ENCODE peak calls at places on chromosomes 4 and X, in nine cellular contexts. X, O, F, V, N, R, Y, P and T are unnamed samples.

GRCh38 chr4:56874166-56874565 is 33.5 kb upstream of the REST start:
- DNase-seq in X (no peak), O (no peak), F (no peak), V (no peak), N (no peak), R (peak), Y (no peak), P (no peak), T (peak)

GRCh38 chr4:22842360-22842759 is 149.6 kb downstream of the GBA3 start:
- DNase-seq in X (no peak), O (no peak), F (no peak), V (no peak), N (no peak), R (no peak), Y (no peak), P (no peak), T (peak)

GRCh38 chr4:88866862-88867550 is 169.4 kb upstream of the NAP1L5 start:
- DNase-seq in X (no peak), O (peak), F (no peak), V (peak), N (no peak), R (no peak), Y (no peak), P (no peak), T (peak)

GRCh38 chr4:68272860-68273259 is 27.4 kb upstream of the TMPRSS11B start:
- DNase-seq in X (no peak), O (no peak), F (no peak), V (no peak), N (peak), R (no peak), Y (no peak), P (no peak), T (no peak)

GRCh38 chr4:36041340-36041739 is 203.0 kb downstream of the ARAP2 start:
- DNase-seq in X (no peak), O (no peak), F (no peak), V (no peak), N (no peak), R (no peak), Y (no peak), P (no peak), T (no peak)

GRCh38 chr4:87093443-87094123 is 126.8 kb downstream of the KLHL8 start:
- DNase-seq in X (no peak), O (peak), F (no peak), V (peak), N (peak), R (no peak), Y (peak), P (peak), T (peak)

GRCh38 chrX:136999021-136999420 is 34.8 kb downstream of the GPR101 start:
- DNase-seq in X (no peak), O (no peak), F (no peak), V (peak), N (no peak), R (no peak), Y (no peak), P (no peak), T (no peak)

GRCh38 chr4:153450545-153450917 is 15.6 kb upstream of the TMEM131L start:
- DNase-seq in X (no peak), O (no peak), F (no peak), V (no peak), N (no peak), R (no peak), Y (no peak), P (peak), T (no peak)

GRCh38 chr4:152937535-152938236 is 1.6 kb downstream of the FHDC1 start:
- DNase-seq in X (no peak), O (no peak), F (no peak), V (peak), N (peak), R (peak), Y (peak), P (no peak), T (no peak)

GRCh38 chrX:18353931-18354368 is 538 bp downstream of the SCML2 start:
- DNase-seq in X (no peak), O (peak), F (peak), V (peak), N (peak), R (no peak), Y (peak), P (no peak), T (no peak)

GRCh38 chrX:149198980-149199732 is 305.9 kb downstream of the IDS start:
- DNase-seq in X (no peak), O (no peak), F (no peak), V (no peak), N (no peak), R (no peak), Y (no peak), P (no peak), T (no peak)

GRCh38 chr4:154620111-154620510 is 7.7 kb upstream of the FGG start:
- DNase-seq in X (no peak), O (no peak), F (no peak), V (no peak), N (no peak), R (no peak), Y (no peak), P (no peak), T (no peak)

GRCh38 chr4:108400309-108400708 is 220.1 kb upstream of the RPL34 start:
- DNase-seq in X (no peak), O (no peak), F (no peak), V (no peak), N (no peak), R (no peak), Y (no peak), P (no peak), T (no peak)

GRCh38 chr4:150972592-150972991 is 42.5 kb downstream of the LRBA start:
- DNase-seq in X (no peak), O (no peak), F (no peak), V (peak), N (no peak), R (no peak), Y (no peak), P (no peak), T (no peak)

GRCh38 chr4:13368262-13368661 is 115.9 kb downstream of the RAB28 start:
- DNase-seq in X (no peak), O (no peak), F (no peak), V (no peak), N (no peak), R (no peak), Y (no peak), P (no peak), T (no peak)

GRCh38 chr4:53620956-53621355 is 29.7 kb upstream of the LNX1 start:
- DNase-seq in X (no peak), O (no peak), F (no peak), V (peak), N (no peak), R (no peak), Y (no peak), P (no peak), T (no peak)

GRCh38 chrX:134548257-134548732 is 88.3 kb downstream of the HPRT1 start:
- DNase-seq in X (no peak), O (no peak), F (no peak), V (peak), N (no peak), R (no peak), Y (no peak), P (peak), T (no peak)

GRCh38 chrX:100743009-100743615 is 11.2 kb upstream of the SYTL4 start:
- DNase-seq in X (no peak), O (no peak), F (no peak), V (peak), N (no peak), R (no peak), Y (no peak), P (no peak), T (no peak)

GRCh38 chr4:158825443-158826036 is 56.7 kb downstream of the FNIP2 start:
- DNase-seq in X (no peak), O (no peak), F (no peak), V (no peak), N (no peak), R (no peak), Y (no peak), P (no peak), T (no peak)

GRCh38 chrX:139642241-139642927 is 65.6 kb downstream of the MCF2 start:
- DNase-seq in X (no peak), O (no peak), F (no peak), V (no peak), N (peak), R (no peak), Y (no peak), P (no peak), T (no peak)

GRCh38 chr4:176638992-176639391 is 153.7 kb downstream of the VEGFC start:
- DNase-seq in X (no peak), O (no peak), F (no peak), V (no peak), N (no peak), R (no peak), Y (no peak), P (no peak), T (no peak)

GRCh38 chrX:65300104-65300809 is 234.3 kb downstream of the LAS1L start:
- DNase-seq in X (no peak), O (no peak), F (no peak), V (no peak), N (no peak), R (no peak), Y (no peak), P (peak), T (no peak)

GRCh38 chr4:3491681-3492405 is 28.7 kb downstream of the DOK7 start:
- DNase-seq in X (peak), O (no peak), F (no peak), V (peak), N (peak), R (no peak), Y (no peak), P (no peak), T (no peak)

GRCh38 chr4:95107635-95108034 is 349.9 kb downstream of the BMPR1B start:
- DNase-seq in X (no peak), O (no peak), F (no peak), V (peak), N (peak), R (no peak), Y (no peak), P (no peak), T (no peak)

GRCh38 chr4:103424853-103425252 is 226.7 kb upstream of the CENPE start:
- DNase-seq in X (no peak), O (no peak), F (no peak), V (peak), N (no peak), R (no peak), Y (no peak), P (no peak), T (peak)

GRCh38 chr4:6251365-6251764 is 18.3 kb upstream of the WFS1 start:
- DNase-seq in X (no peak), O (no peak), F (no peak), V (no peak), N (no peak), R (peak), Y (no peak), P (no peak), T (no peak)

GRCh38 chr4:116599859-116600258 is 485.5 kb downstream of the TRAM1L1 start:
- DNase-seq in X (no peak), O (no peak), F (no peak), V (no peak), N (no peak), R (no peak), Y (no peak), P (peak), T (no peak)

GRCh38 chrX:150502979-150503897 is 65.2 kb upstream of the MTM1 start:
- DNase-seq in X (no peak), O (no peak), F (no peak), V (no peak), N (no peak), R (no peak), Y (no peak), P (no peak), T (no peak)

GRCh38 chr4:23697001-23697528 is 192.8 kb downstream of the PPARGC1A start:
- DNase-seq in X (no peak), O (no peak), F (no peak), V (no peak), N (no peak), R (no peak), Y (no peak), P (no peak), T (no peak)

GRCh38 chr4:48109413-48110263 is 24.4 kb downstream of the TXK start:
- DNase-seq in X (no peak), O (no peak), F (no peak), V (peak), N (peak), R (no peak), Y (no peak), P (peak), T (no peak)

GRCh38 chr4:74073358-74073757 is 25.6 kb downstream of the CXCL2 start:
- DNase-seq in X (no peak), O (no peak), F (no peak), V (no peak), N (no peak), R (no peak), Y (no peak), P (no peak), T (no peak)

GRCh38 chrX:13103914-13104274 is 59.5 kb upstream of the FAM9C start:
- DNase-seq in X (no peak), O (no peak), F (no peak), V (no peak), N (no peak), R (no peak), Y (no peak), P (no peak), T (no peak)

GRCh38 chrX:65451663-65452062 is 82.9 kb downstream of the LAS1L start:
- DNase-seq in X (no peak), O (no peak), F (no peak), V (peak), N (peak), R (no peak), Y (no peak), P (peak), T (peak)

GRCh38 chr4:100386270-100386669 is 131.6 kb downstream of the EMCN start:
- DNase-seq in X (no peak), O (no peak), F (no peak), V (no peak), N (no peak), R (no peak), Y (no peak), P (no peak), T (no peak)

GRCh38 chrX:49186125-49187027 is at the start of gene PRICKLE3:
- DNase-seq in X (no peak), O (peak), F (peak), V (peak), N (peak), R (peak), Y (peak), P (peak), T (peak)

GRCh38 chr4:110418641-110419040 is 57.3 kb upstream of the ENPEP start:
- DNase-seq in X (no peak), O (no peak), F (no peak), V (no peak), N (no peak), R (no peak), Y (no peak), P (no peak), T (no peak)

GRCh38 chrX:130057209-130057608 is 53.1 kb downstream of the ELF4 start:
- DNase-seq in X (no peak), O (no peak), F (no peak), V (no peak), N (no peak), R (no peak), Y (no peak), P (no peak), T (no peak)

GRCh38 chrX:131677655-131678628 is 134.1 kb downstream of the OR13H1 start:
- DNase-seq in X (no peak), O (no peak), F (peak), V (peak), N (peak), R (no peak), Y (peak), P (peak), T (peak)

GRCh38 chr4:48699470-48699869 is 80.6 kb downstream of the FRYL start:
- DNase-seq in X (no peak), O (no peak), F (no peak), V (peak), N (no peak), R (no peak), Y (no peak), P (no peak), T (no peak)